ENCODE peak calls at places on chromosomes 3 and 15, in five cellular contexts. F is heart left ventricle, R is cardiac muscle cell, X is AG04450, G is neural progenitor cell. E is an unnamed sample.

GRCh38 chr3:58646503-58646902 is 20.1 kb downstream of the FAM3D start:
- DNase-seq in F (no peak), R (no peak), X (no peak), G (no peak), E (no peak)

GRCh38 chr3:67783281-67784250 is 129.2 kb upstream of the SUCLG2 start:
- DNase-seq in F (no peak), R (no peak), X (peak), G (no peak), E (no peak)

GRCh38 chr15:66095871-66096710 is 157.5 kb downstream of the MEGF11 start:
- DNase-seq in F (no peak), R (no peak), X (no peak), G (no peak), E (no peak)

GRCh38 chr15:52309154-52309548 is 13.5 kb upstream of the MYO5C start:
- DNase-seq in F (no peak), R (no peak), X (no peak), G (no peak), E (no peak)

GRCh38 chr3:196661400-196661799 is 21.9 kb downstream of the NRROS start:
- DNase-seq in F (no peak), R (no peak), X (no peak), G (no peak), E (no peak)

GRCh38 chr3:109275702-109276293 is 40.5 kb downstream of the DPPA2 start:
- DNase-seq in F (no peak), R (peak), X (peak), G (peak), E (no peak)

GRCh38 chr15:31328999-31329639 is 2.5 kb downstream of the KLF13 start:
- DNase-seq in F (no peak), R (no peak), X (no peak), G (peak), E (peak)

GRCh38 chr3:131326307-131326706 is 55.3 kb upstream of the NUDT16 start:
- DNase-seq in F (no peak), R (no peak), X (no peak), G (no peak), E (no peak)

GRCh38 chr3:119769394-119770149 is 12.3 kb upstream of the NR1I2 start:
- DNase-seq in F (no peak), R (no peak), X (no peak), G (no peak), E (no peak)

GRCh38 chr3:124688580-124689454 is 41.4 kb upstream of the UMPS start:
- DNase-seq in F (peak), R (peak), X (peak), G (peak), E (peak)

GRCh38 chr15:90160781-90161727 is 40.1 kb upstream of the SEMA4B start:
- DNase-seq in F (no peak), R (no peak), X (no peak), G (no peak), E (no peak)

GRCh38 chr3:86986666-86987420 is 4.1 kb downstream of the VGLL3 start:
- DNase-seq in F (no peak), R (no peak), X (no peak), G (no peak), E (no peak)

GRCh38 chr15:91866371-91866905 is 12.9 kb downstream of the SLCO3A1 start:
- DNase-seq in F (no peak), R (no peak), X (no peak), G (no peak), E (no peak)

GRCh38 chr3:137041251-137041650 is 83.5 kb downstream of the IL20RB start:
- DNase-seq in F (no peak), R (no peak), X (no peak), G (no peak), E (no peak)

GRCh38 chr15:76309561-76310330 is 1.5 kb downstream of the ETFA start:
- DNase-seq in F (no peak), R (no peak), X (no peak), G (no peak), E (no peak)
- H3K27ac ChIP-seq in F (no peak), R (no peak), X (no peak), G (no peak), E (no peak)

GRCh38 chr3:156180077-156180476 is 59.7 kb downstream of the KCNAB1 start:
- DNase-seq in F (no peak), R (no peak), X (no peak), G (no peak), E (no peak)

GRCh38 chr3:156187146-156187769 is 66.9 kb downstream of the KCNAB1 start:
- DNase-seq in F (no peak), R (no peak), X (no peak), G (no peak), E (no peak)

GRCh38 chr3:156184156-156184555 is 63.8 kb downstream of the KCNAB1 start:
- DNase-seq in F (no peak), R (no peak), X (no peak), G (no peak), E (no peak)

GRCh38 chr3:156181509-156181908 is 61.1 kb downstream of the KCNAB1 start:
- DNase-seq in F (no peak), R (no peak), X (no peak), G (no peak), E (peak)

GRCh38 chr3:156183396-156183795 is 63.0 kb downstream of the KCNAB1 start:
- DNase-seq in F (no peak), R (no peak), X (no peak), G (no peak), E (no peak)
- H3K27ac ChIP-seq in F (no peak), R (no peak), X (no peak), G (no peak), E (no peak)

GRCh38 chr3:34200576-34200975 is 402.1 kb downstream of the PDCD6IP start:
- DNase-seq in F (no peak), R (no peak), X (no peak), G (no peak), E (no peak)
- H3K27ac ChIP-seq in F (no peak), R (no peak), X (no peak), G (no peak), E (no peak)

DNA sequence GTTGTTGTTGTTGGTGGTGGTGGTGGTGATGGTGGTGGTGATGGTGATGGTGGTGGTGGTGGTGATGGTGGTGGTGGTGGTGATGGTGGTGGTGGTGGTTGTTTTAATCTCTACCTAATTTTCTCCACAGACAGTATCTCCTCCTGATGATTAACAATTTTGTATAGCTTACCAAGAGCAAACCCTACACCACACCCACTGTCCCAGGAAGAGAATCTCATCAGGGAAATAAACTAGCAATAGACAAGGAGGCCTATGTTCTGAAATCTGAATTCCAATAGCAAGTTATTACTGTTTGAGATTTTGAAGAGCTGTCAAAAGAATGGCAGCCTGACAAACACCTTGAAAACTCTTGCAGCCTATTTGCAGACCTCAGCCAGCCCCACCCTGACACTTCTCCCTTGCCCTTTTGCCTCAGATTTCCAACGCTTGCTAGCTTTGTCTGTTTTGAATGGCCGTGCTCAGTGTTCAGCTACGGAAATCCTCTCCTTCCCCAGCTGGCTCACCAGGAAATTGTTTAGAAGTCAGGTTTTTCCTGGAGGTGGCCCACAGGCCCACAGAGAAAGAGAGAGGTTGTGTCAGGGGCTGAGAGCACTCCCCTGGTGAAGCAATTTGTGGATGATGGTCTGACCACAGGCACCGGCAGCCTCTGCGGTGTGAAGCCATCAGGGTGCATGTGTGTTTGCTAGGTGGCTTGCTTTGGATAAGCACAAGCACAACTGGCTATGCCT is 101.6 kb downstream of the MAGI1 start:
- DNase-seq in F (peak), R (no peak), X (no peak), G (peak), E (peak)
- H3K27ac ChIP-seq in F (peak), R (peak), X (no peak), G (peak), E (no peak)

GRCh38 chr3:152271465-152272035 is 2.8 kb downstream of the MBNL1 start:
- DNase-seq in F (no peak), R (no peak), X (no peak), G (no peak), E (no peak)

GRCh38 chr3:152272771-152273242 is 4.1 kb downstream of the MBNL1 start:
- DNase-seq in F (no peak), R (no peak), X (peak), G (no peak), E (no peak)

GRCh38 chr3:152269423-152270144 is 855 bp downstream of the MBNL1 start:
- DNase-seq in F (peak), R (peak), X (peak), G (peak), E (no peak)

GRCh38 chr3:152270145-152270870 is 1.6 kb downstream of the MBNL1 start:
- DNase-seq in F (no peak), R (peak), X (no peak), G (peak), E (no peak)

DNA sequence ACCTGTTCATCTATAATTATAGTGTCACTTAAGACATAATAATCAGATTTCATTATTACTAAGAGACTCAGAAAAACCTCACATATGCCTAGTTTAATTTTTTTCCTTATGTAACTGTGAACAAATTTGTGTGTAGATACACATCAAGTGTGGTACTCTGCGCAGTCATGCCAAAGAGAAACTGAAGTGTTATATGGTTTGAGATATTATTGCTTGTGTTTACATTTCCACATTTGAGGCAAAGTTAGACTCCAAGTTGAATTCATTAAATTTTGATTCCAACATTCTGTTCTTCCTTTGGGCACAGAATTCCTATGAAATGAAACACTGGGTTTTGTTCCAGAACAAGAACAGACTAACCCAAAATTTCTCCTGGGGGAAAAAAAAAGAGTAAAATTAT is 2.2 kb downstream of the MBNL1 start:
- DNase-seq in F (no peak), R (no peak), X (no peak), G (no peak), E (no peak)
- H3K27ac ChIP-seq in F (peak), R (peak), X (no peak), G (no peak), E (peak)

DNA sequence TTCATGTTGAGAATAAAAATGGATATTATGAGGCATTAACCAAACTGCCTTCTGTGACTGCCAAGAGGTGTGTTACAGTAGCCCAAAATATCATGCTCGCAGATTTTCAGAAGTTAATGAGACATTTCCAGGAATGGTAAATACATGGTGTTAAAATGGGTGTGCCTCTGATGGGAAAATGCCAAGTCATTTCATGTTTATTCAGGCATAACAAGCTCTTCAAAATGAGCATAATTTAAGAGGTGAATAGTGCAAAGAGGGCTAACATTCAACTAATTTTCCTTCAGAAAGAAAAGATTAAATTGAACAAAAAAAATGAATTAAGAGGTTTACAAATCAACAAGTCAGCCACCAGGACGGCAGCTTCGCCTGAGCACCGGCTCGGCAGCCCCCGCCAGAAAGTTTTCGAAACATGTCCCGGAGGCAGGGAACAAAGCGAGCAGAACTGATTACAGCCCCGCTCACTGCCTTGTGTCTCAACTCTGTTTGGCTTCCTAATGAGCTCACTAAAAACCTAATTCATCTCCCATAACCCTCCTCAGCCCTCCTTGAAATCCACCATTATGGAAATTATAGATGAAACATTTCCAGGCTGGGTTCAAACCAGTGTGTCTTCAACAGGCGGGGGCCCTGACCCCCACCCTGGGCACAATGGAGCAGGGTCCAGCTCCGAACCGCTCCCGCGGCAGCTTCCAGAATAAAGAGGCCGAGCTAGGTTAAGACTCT is 44.0 kb downstream of the MEIS2 start:
- DNase-seq in F (peak), R (no peak), X (no peak), G (peak), E (no peak)
- H3K27ac ChIP-seq in F (peak), R (peak), X (no peak), G (peak), E (no peak)

GRCh38 chr15:67173786-67174185 is 80.7 kb downstream of the AAGAB start:
- DNase-seq in F (no peak), R (no peak), X (no peak), G (no peak), E (no peak)
- H3K27ac ChIP-seq in F (no peak), R (no peak), X (peak), G (no peak), E (no peak)

DNA sequence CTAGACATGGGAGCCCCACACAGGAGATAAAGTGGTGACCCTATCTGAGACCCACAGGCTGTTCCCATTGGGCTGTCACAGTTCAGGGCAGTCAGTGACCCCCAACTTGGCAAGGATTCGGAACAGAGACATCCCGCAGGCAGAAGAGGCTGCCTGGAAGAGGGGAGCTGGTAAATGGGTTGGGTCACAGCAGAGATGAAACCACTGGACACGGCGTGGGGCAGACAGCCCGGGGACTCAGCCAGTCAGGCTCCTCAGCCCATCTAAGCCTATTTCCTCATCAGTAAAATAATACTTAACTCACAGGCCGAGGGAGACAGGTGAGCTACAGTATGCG is 1.8 kb downstream of the CLN6 start:
- DNase-seq in F (no peak), R (no peak), X (no peak), G (no peak), E (no peak)
- H3K27ac ChIP-seq in F (no peak), R (no peak), X (no peak), G (no peak), E (peak)